ENCODE peak calls at places on chromosomes 3 and 15, in ten cellular contexts. One of them, this sample, is unnamed.

GRCh38 chr15:76150508-76150907 is 90.7 kb downstream of the TMEM266 start:
- DNase-seq in substantia nigra: peak; percentile 10
- DNase-seq in H9: no peak
- DNase-seq in HEK293T: no peak
- DNase-seq in activated CD4-positive, alpha-beta T cell treated with anti-CD3 and anti-CD28 coated beads for 36 hours: no peak
- DNase-seq in nucleus accumbens: peak; percentile 14
- DNase-seq in B cell: no peak
- DNase-seq in NCI-H345: no peak
- DNase-seq in KBM-7: peak; percentile 88
- DNase-seq in keratinocyte: no peak
- DNase-seq in this sample: no peak

GRCh38 chr15:71975816-71976150 is 142.2 kb downstream of the MYO9A start:
- DNase-seq in substantia nigra: no peak
- DNase-seq in H9: no peak
- DNase-seq in HEK293T: no peak
- DNase-seq in activated CD4-positive, alpha-beta T cell treated with anti-CD3 and anti-CD28 coated beads for 36 hours: no peak
- DNase-seq in nucleus accumbens: no peak
- DNase-seq in B cell: no peak
- DNase-seq in NCI-H345: no peak
- DNase-seq in KBM-7: no peak
- DNase-seq in keratinocyte: no peak
- DNase-seq in this sample: no peak

GRCh38 chr3:42425736-42426407 is 15.5 kb upstream of the LYZL4 start:
- DNase-seq in substantia nigra: no peak
- DNase-seq in H9: no peak
- DNase-seq in HEK293T: no peak
- DNase-seq in activated CD4-positive, alpha-beta T cell treated with anti-CD3 and anti-CD28 coated beads for 36 hours: no peak
- DNase-seq in nucleus accumbens: no peak
- DNase-seq in B cell: no peak
- DNase-seq in NCI-H345: no peak
- DNase-seq in KBM-7: no peak
- DNase-seq in keratinocyte: no peak
- DNase-seq in this sample: no peak

GRCh38 chr3:130779486-130779885 is 32.9 kb upstream of the PIK3R4 start:
- DNase-seq in substantia nigra: no peak
- DNase-seq in H9: no peak
- DNase-seq in HEK293T: no peak
- DNase-seq in activated CD4-positive, alpha-beta T cell treated with anti-CD3 and anti-CD28 coated beads for 36 hours: no peak
- DNase-seq in nucleus accumbens: no peak
- DNase-seq in B cell: no peak
- DNase-seq in NCI-H345: no peak
- DNase-seq in KBM-7: no peak
- DNase-seq in keratinocyte: no peak
- DNase-seq in this sample: no peak

GRCh38 chr3:46146021-46146420 is 62.1 kb downstream of the CCR1 start:
- DNase-seq in substantia nigra: no peak
- DNase-seq in H9: no peak
- DNase-seq in HEK293T: no peak
- DNase-seq in activated CD4-positive, alpha-beta T cell treated with anti-CD3 and anti-CD28 coated beads for 36 hours: no peak
- DNase-seq in nucleus accumbens: no peak
- DNase-seq in B cell: no peak
- DNase-seq in NCI-H345: no peak
- DNase-seq in KBM-7: no peak
- DNase-seq in keratinocyte: no peak
- DNase-seq in this sample: no peak

GRCh38 chr15:92801774-92802464 is 98.2 kb upstream of the CHD2 start:
- DNase-seq in substantia nigra: no peak
- DNase-seq in H9: no peak
- DNase-seq in HEK293T: no peak
- DNase-seq in activated CD4-positive, alpha-beta T cell treated with anti-CD3 and anti-CD28 coated beads for 36 hours: no peak
- DNase-seq in nucleus accumbens: no peak
- DNase-seq in B cell: no peak
- DNase-seq in NCI-H345: no peak
- DNase-seq in KBM-7: peak; percentile 89
- DNase-seq in keratinocyte: no peak
- DNase-seq in this sample: no peak

GRCh38 chr3:40971191-40972168 is 227.8 kb upstream of the CTNNB1 start:
- DNase-seq in substantia nigra: no peak
- DNase-seq in H9: no peak
- DNase-seq in HEK293T: no peak
- DNase-seq in activated CD4-positive, alpha-beta T cell treated with anti-CD3 and anti-CD28 coated beads for 36 hours: peak; percentile 66
- DNase-seq in nucleus accumbens: no peak
- DNase-seq in B cell: peak; percentile 14
- DNase-seq in NCI-H345: peak; percentile 43
- DNase-seq in KBM-7: peak; percentile 65
- DNase-seq in keratinocyte: no peak
- DNase-seq in this sample: no peak

GRCh38 chr3:123795471-123796251 is 88.5 kb downstream of the MYLK start:
- DNase-seq in substantia nigra: no peak
- DNase-seq in H9: no peak
- DNase-seq in HEK293T: no peak
- DNase-seq in activated CD4-positive, alpha-beta T cell treated with anti-CD3 and anti-CD28 coated beads for 36 hours: no peak
- DNase-seq in nucleus accumbens: no peak
- DNase-seq in B cell: no peak
- DNase-seq in NCI-H345: no peak
- DNase-seq in KBM-7: no peak
- DNase-seq in keratinocyte: no peak
- DNase-seq in this sample: no peak

GRCh38 chr3:71392277-71392676 is 191.3 kb downstream of the FOXP1 start:
- DNase-seq in substantia nigra: no peak
- DNase-seq in H9: no peak
- DNase-seq in HEK293T: no peak
- DNase-seq in activated CD4-positive, alpha-beta T cell treated with anti-CD3 and anti-CD28 coated beads for 36 hours: no peak
- DNase-seq in nucleus accumbens: no peak
- DNase-seq in B cell: peak; percentile 43
- DNase-seq in NCI-H345: no peak
- DNase-seq in KBM-7: peak; percentile 38
- DNase-seq in keratinocyte: no peak
- DNase-seq in this sample: no peak

GRCh38 chr3:127103116-127103515 is 89.8 kb upstream of the PRR23E start:
- DNase-seq in substantia nigra: no peak
- DNase-seq in H9: no peak
- DNase-seq in HEK293T: no peak
- DNase-seq in activated CD4-positive, alpha-beta T cell treated with anti-CD3 and anti-CD28 coated beads for 36 hours: no peak
- DNase-seq in nucleus accumbens: no peak
- DNase-seq in B cell: no peak
- DNase-seq in NCI-H345: peak; percentile 54
- DNase-seq in KBM-7: no peak
- DNase-seq in keratinocyte: no peak
- DNase-seq in this sample: no peak

GRCh38 chr3:64059484-64059883 is 36.2 kb upstream of the PSMD6 start:
- DNase-seq in substantia nigra: no peak
- DNase-seq in H9: no peak
- DNase-seq in HEK293T: no peak
- DNase-seq in activated CD4-positive, alpha-beta T cell treated with anti-CD3 and anti-CD28 coated beads for 36 hours: no peak
- DNase-seq in nucleus accumbens: no peak
- DNase-seq in B cell: no peak
- DNase-seq in NCI-H345: no peak
- DNase-seq in KBM-7: no peak
- DNase-seq in keratinocyte: no peak
- DNase-seq in this sample: no peak

GRCh38 chr3:125120370-125121122 is 64.7 kb upstream of the HEG1 start:
- DNase-seq in substantia nigra: no peak
- DNase-seq in H9: peak; percentile 94
- DNase-seq in HEK293T: no peak
- DNase-seq in activated CD4-positive, alpha-beta T cell treated with anti-CD3 and anti-CD28 coated beads for 36 hours: no peak
- DNase-seq in nucleus accumbens: peak; percentile 46
- DNase-seq in B cell: no peak
- DNase-seq in NCI-H345: peak; percentile 17
- DNase-seq in KBM-7: no peak
- DNase-seq in keratinocyte: no peak
- DNase-seq in this sample: peak; percentile 75

GRCh38 chr15:96243701-96244100 is 86.8 kb upstream of the NR2F2 start:
- DNase-seq in substantia nigra: no peak
- DNase-seq in H9: no peak
- DNase-seq in HEK293T: no peak
- DNase-seq in activated CD4-positive, alpha-beta T cell treated with anti-CD3 and anti-CD28 coated beads for 36 hours: no peak
- DNase-seq in nucleus accumbens: no peak
- DNase-seq in B cell: no peak
- DNase-seq in NCI-H345: no peak
- DNase-seq in KBM-7: no peak
- DNase-seq in keratinocyte: no peak
- DNase-seq in this sample: no peak

GRCh38 chr3:14222900-14223594 is 44.4 kb downstream of the LSM3 start:
- DNase-seq in substantia nigra: no peak
- DNase-seq in H9: no peak
- DNase-seq in HEK293T: no peak
- DNase-seq in activated CD4-positive, alpha-beta T cell treated with anti-CD3 and anti-CD28 coated beads for 36 hours: no peak
- DNase-seq in nucleus accumbens: no peak
- DNase-seq in B cell: no peak
- DNase-seq in NCI-H345: no peak
- DNase-seq in KBM-7: no peak
- DNase-seq in keratinocyte: no peak
- DNase-seq in this sample: no peak

GRCh38 chr15:61653110-61653509 is 407.1 kb downstream of the VPS13C start:
- DNase-seq in substantia nigra: no peak
- DNase-seq in H9: peak; percentile 41
- DNase-seq in HEK293T: no peak
- DNase-seq in activated CD4-positive, alpha-beta T cell treated with anti-CD3 and anti-CD28 coated beads for 36 hours: no peak
- DNase-seq in nucleus accumbens: no peak
- DNase-seq in B cell: no peak
- DNase-seq in NCI-H345: no peak
- DNase-seq in KBM-7: no peak
- DNase-seq in keratinocyte: no peak
- DNase-seq in this sample: no peak

GRCh38 chr3:193040836-193041672 is 123.4 kb upstream of the MB21D2 start:
- DNase-seq in substantia nigra: no peak
- DNase-seq in H9: no peak
- DNase-seq in HEK293T: no peak
- DNase-seq in activated CD4-positive, alpha-beta T cell treated with anti-CD3 and anti-CD28 coated beads for 36 hours: no peak
- DNase-seq in nucleus accumbens: no peak
- DNase-seq in B cell: no peak
- DNase-seq in NCI-H345: peak; percentile 69
- DNase-seq in KBM-7: peak; percentile 58
- DNase-seq in keratinocyte: no peak
- DNase-seq in this sample: no peak

GRCh38 chr15:56892651-56893348 is 25.6 kb upstream of the TCF12 start:
- DNase-seq in substantia nigra: no peak
- DNase-seq in H9: no peak
- DNase-seq in HEK293T: no peak
- DNase-seq in activated CD4-positive, alpha-beta T cell treated with anti-CD3 and anti-CD28 coated beads for 36 hours: no peak
- DNase-seq in nucleus accumbens: no peak
- DNase-seq in B cell: no peak
- DNase-seq in NCI-H345: no peak
- DNase-seq in KBM-7: no peak
- DNase-seq in keratinocyte: no peak
- DNase-seq in this sample: no peak

GRCh38 chr3:126155280-126155640 is 25.1 kb downstream of the ALDH1L1 start:
- DNase-seq in substantia nigra: no peak
- DNase-seq in H9: no peak
- DNase-seq in HEK293T: no peak
- DNase-seq in activated CD4-positive, alpha-beta T cell treated with anti-CD3 and anti-CD28 coated beads for 36 hours: no peak
- DNase-seq in nucleus accumbens: no peak
- DNase-seq in B cell: no peak
- DNase-seq in NCI-H345: no peak
- DNase-seq in KBM-7: no peak
- DNase-seq in keratinocyte: no peak
- DNase-seq in this sample: no peak

This sample was measured in caudate nucleus.